ENCODE peak calls at places on chromosome 14, in five cellular contexts. D, H, C, V and J are unnamed samples.

GRCh38 chr14:95183082-95183481 is 25.8 kb upstream of the DICER1 start:
- DNase-seq in D (no peak), H (no peak), C (no peak), V (no peak), J (no peak)

GRCh38 chr14:58626441-58626840 is 11.3 kb upstream of the DACT1 start:
- DNase-seq in D (no peak), H (no peak), C (no peak), V (no peak), J (peak)

GRCh38 chr14:101922866-101923265 is 41.5 kb upstream of the DYNC1H1 start:
- DNase-seq in D (no peak), H (no peak), C (no peak), V (no peak), J (no peak)

GRCh38 chr14:77189479-77189878 is 7.9 kb downstream of the TMEM63C start:
- DNase-seq in D (no peak), H (no peak), C (no peak), V (no peak), J (no peak)

GRCh38 chr14:51081712-51082111 is 13.2 kb downstream of the TRIM9 start:
- DNase-seq in D (no peak), H (no peak), C (no peak), V (no peak), J (no peak)

GRCh38 chr14:20631023-20631820 is 10.3 kb downstream of the OR6S1 start:
- DNase-seq in D (peak), H (peak), C (peak), V (peak), J (peak)

GRCh38 chr14:89858084-89858483 is 96.4 kb downstream of the EFCAB11 start:
- DNase-seq in D (no peak), H (no peak), C (no peak), V (no peak), J (no peak)

GRCh38 chr14:89678715-89679220 is 261.7 kb upstream of the FOXN3 start:
- DNase-seq in D (no peak), H (no peak), C (no peak), V (no peak), J (no peak)